ENCODE peak calls at places on chromosome 10, in nine cellular contexts. Y is cardiac muscle cell; H is uterus; O is neural progenitor cell; E is tibial artery; I is CD8-positive, alpha-beta T cell; V is ovary; Q is lung; Z is spleen. X is an unnamed sample. For H3K4me1 and H3K27me3, the result is how much of the 10 kb centered on the place peaks cover.

GRCh38 chr10:70435241-70436085 is 6.0 kb downstream of the NODAL start:
- DNase-seq in Y (no peak), H (no peak), Q (no peak), E (no peak), Z (no peak), O (no peak), I (no peak), V (no peak), X (no peak)

GRCh38 chr10:38228394-38228793 is 134.3 kb downstream of the ZNF37A start:
- DNase-seq in H (no peak), Q (no peak), Y (no peak), Z (no peak), V (no peak), O (no peak), I (no peak), E (no peak), X (no peak)

GRCh38 chr10:4704034-4704545 is 121.9 kb upstream of the AKR1E2 start:
- DNase-seq in V (no peak), I (no peak), Z (no peak), E (no peak), H (no peak), Y (no peak), O (no peak), Q (no peak), X (no peak)

GRCh38 chr10:79129361-79129997 is 60.7 kb downstream of the ZMIZ1 start:
- DNase-seq in H (peak), Z (no peak), I (no peak), E (no peak), O (peak), Y (peak), V (peak), Q (no peak), X (no peak)

GRCh38 chr10:5735119-5735518 is 50.5 kb downstream of the TASOR2 start:
- DNase-seq in E (no peak), H (no peak), I (no peak), Q (no peak), V (no peak), Y (no peak), Z (no peak), O (no peak), X (no peak)

GRCh38 chr10:76285012-76285411 is 853.6 kb downstream of the LRMDA start:
- DNase-seq in O (no peak), Q (no peak), Z (no peak), I (no peak), V (no peak), Y (no peak), E (no peak), H (no peak), X (no peak)

GRCh38 chr10:13099144-13099665 is 758 bp upstream of the OPTN start:
- DNase-seq in I (peak), O (peak), H (peak), E (no peak), Q (no peak), Z (no peak), Y (no peak), V (peak), X (no peak)

GRCh38 chr10:122321960-122322359 is 50.9 kb downstream of the BTBD16 start:
- DNase-seq in Z (no peak), I (no peak), Q (no peak), V (no peak), H (no peak), O (no peak), Y (no peak), E (no peak), X (no peak)

GRCh38 chr10:24849537-24850299 is 102.7 kb downstream of the PRTFDC1 start:
- DNase-seq in Q (no peak), O (peak), E (no peak), I (no peak), Z (no peak), V (no peak), Y (no peak), H (no peak), X (no peak)

GRCh38 chr10:33337335-33337854 is 2.9 kb upstream of the NRP1 start:
- DNase-seq in E (no peak), H (no peak), Q (no peak), V (peak), Y (peak), O (no peak), Z (no peak), I (no peak), X (peak)

GRCh38 chr10:46538723-46539426 is 17.6 kb downstream of the GPRIN2 start:
- DNase-seq in E (no peak), V (no peak), Z (no peak), Q (no peak), Y (no peak), O (no peak), H (no peak), I (no peak), X (no peak)

GRCh38 chr10:128892005-128892404 is 575.0 kb upstream of the MGMT start:
- DNase-seq in H (no peak), Q (no peak), I (no peak), O (no peak), Z (no peak), V (no peak), Y (no peak), E (no peak), X (no peak)

GRCh38 chr10:43322769-43323168 is 48.7 kb upstream of the FXYD4 start:
- DNase-seq in V (peak), Q (peak), Y (peak), I (peak), O (peak), E (peak), Z (peak), H (peak), X (peak)

GRCh38 chr10:77251297-77252013 is 386.2 kb downstream of the KCNMA1 start:
- DNase-seq in H (no peak), E (no peak), Z (no peak), O (peak), I (peak), V (no peak), Y (peak), Q (no peak), X (no peak)

GRCh38 chr10:88984525-88984924 is 6.1 kb upstream of the FAS start:
- DNase-seq in Y (no peak), Q (no peak), O (no peak), E (no peak), Z (no peak), H (no peak), V (no peak), I (no peak), X (no peak)

GRCh38 chr10:22340362-22341189 is 4.7 kb upstream of the SPAG6 start:
- DNase-seq in O (peak), Z (peak), I (no peak), H (peak), V (peak), Q (peak), Y (peak), E (peak), X (peak)

GRCh38 chr10:75097666-75098285 is 13.7 kb upstream of the SAMD8 start:
- DNase-seq in I (no peak), O (peak), E (no peak), V (no peak), H (no peak), Y (peak), Z (no peak), Q (no peak), X (no peak)

GRCh38 chr10:73865107-73865458 is 9.3 kb downstream of the CAMK2G start:
- DNase-seq in O (no peak), Y (no peak), I (no peak), H (no peak), Q (no peak), E (no peak), Z (no peak), V (no peak), X (no peak)

GRCh38 chr10:84525120-84525806 is 196.9 kb downstream of the CCSER2 start:
- DNase-seq in H (no peak), Z (no peak), E (no peak), O (no peak), V (no peak), Y (peak), Q (no peak), I (no peak), X (no peak)

GRCh38 chr10:120400601-120401000 is 56.4 kb upstream of the PLPP4 start:
- DNase-seq in Y (no peak), V (no peak), O (no peak), H (no peak), I (no peak), E (no peak), Q (no peak), Z (no peak), X (no peak)

GRCh38 chr10:131787961-131788360 is 112.8 kb upstream of the PPP2R2D start:
- DNase-seq in I (no peak), Q (no peak), Z (no peak), V (no peak), H (no peak), O (no peak), Y (no peak), E (peak), X (no peak)

GRCh38 chr10:31343551-31343950 is 24.5 kb downstream of the ZEB1 start:
- DNase-seq in I (no peak), Z (no peak), Y (no peak), H (no peak), Q (no peak), E (no peak), O (no peak), V (no peak), X (no peak)

GRCh38 chr10:42952931-42953683 is 123.8 kb upstream of the RET start:
- DNase-seq in I (no peak), E (peak), Y (no peak), Q (peak), V (no peak), H (peak), Z (peak), O (no peak), X (no peak)

GRCh38 chr10:64867501-64867962 is 1346.3 kb downstream of the REEP3 start:
- DNase-seq in V (no peak), E (no peak), I (no peak), O (no peak), Z (no peak), H (no peak), Y (no peak), Q (no peak), X (no peak)

GRCh38 chr10:30384791-30385201 is 35.7 kb upstream of the MTPAP start:
- DNase-seq in O (peak), H (no peak), Z (no peak), I (no peak), E (no peak), Y (peak), Q (no peak), V (no peak), X (no peak)

GRCh38 chr10:118584181-118584954 is 11.1 kb downstream of the PRLHR start:
- DNase-seq in Y (no peak), Q (no peak), H (peak), V (no peak), E (no peak), I (no peak), Z (no peak), O (no peak), X (no peak)

GRCh38 chr10:75397571-75397921 is 4.0 kb downstream of the ZNF503 start:
- DNase-seq in Y (peak), O (peak), Z (no peak), V (peak), Q (no peak), H (peak), I (no peak), E (no peak), X (peak)

GRCh38 chr10:63735305-63735704 is 214.1 kb downstream of the REEP3 start:
- DNase-seq in O (no peak), V (no peak), Z (no peak), H (no peak), Y (no peak), I (no peak), E (no peak), Q (no peak), X (no peak)

GRCh38 chr10:76899490-76899889 is 738.1 kb downstream of the KCNMA1 start:
- DNase-seq in H (no peak), Q (no peak), O (no peak), Y (no peak), V (no peak), Z (no peak), I (no peak), E (no peak), X (no peak)

GRCh38 chr10:122640921-122641320 is 58.7 kb downstream of the C10orf120 start:
- DNase-seq in V (no peak), H (no peak), E (peak), I (no peak), O (no peak), Q (no peak), Y (no peak), Z (peak), X (no peak)

GRCh38 chr10:120887482-120887881 is 36.3 kb downstream of the WDR11 start:
- DNase-seq in H (no peak), O (no peak), Q (no peak), I (no peak), E (no peak), V (no peak), Z (no peak), Y (no peak), X (no peak)

GRCh38 chr10:84693006-84693405 is 364.6 kb downstream of the CCSER2 start:
- DNase-seq in E (no peak), V (no peak), Q (no peak), Y (no peak), I (no peak), O (no peak), Z (no peak), H (no peak), X (no peak)

GRCh38 chr10:3099291-3100092 is 32.1 kb downstream of the PFKP start:
- DNase-seq in O (no peak), Q (no peak), V (no peak), Z (no peak), I (no peak), Y (no peak), E (peak), H (no peak), X (no peak)

GRCh38 chr10:28219241-28219640 is 83.6 kb downstream of the MPP7 start:
- DNase-seq in Z (no peak), H (no peak), Y (no peak), E (no peak), I (no peak), Q (no peak), O (no peak), V (no peak), X (no peak)

GRCh38 chr10:132554053-132554990 is 16.7 kb downstream of the INPP5A start:
- DNase-seq in H (no peak), V (no peak), Y (no peak), I (no peak), E (peak), O (no peak), Q (no peak), Z (peak), X (no peak)

GRCh38 chr10:113179270-113179669 is 229.2 kb downstream of the TCF7L2 start:
- DNase-seq in Z (no peak), E (no peak), Q (no peak), V (no peak), I (no peak), Y (no peak), O (no peak), H (no peak), X (peak)

GRCh38 chr10:49037187-49037586 is 78.1 kb downstream of the VSTM4 start:
- DNase-seq in Q (no peak), O (no peak), V (no peak), I (no peak), E (no peak), H (no peak), Z (no peak), Y (no peak), X (no peak)

GRCh38 chr10:101903827-101904520 is 60.4 kb upstream of the KCNIP2 start:
- DNase-seq in I (no peak), E (no peak), Q (no peak), Z (peak), H (no peak), Y (no peak), V (no peak), O (peak), X (no peak)
- H3K4me1 ChIP-seq in I (under half), E (under half), Q (under half), Z (under half), H (under half), Y (under half), V (under half), O (half or more), X (half or more)

DNA sequence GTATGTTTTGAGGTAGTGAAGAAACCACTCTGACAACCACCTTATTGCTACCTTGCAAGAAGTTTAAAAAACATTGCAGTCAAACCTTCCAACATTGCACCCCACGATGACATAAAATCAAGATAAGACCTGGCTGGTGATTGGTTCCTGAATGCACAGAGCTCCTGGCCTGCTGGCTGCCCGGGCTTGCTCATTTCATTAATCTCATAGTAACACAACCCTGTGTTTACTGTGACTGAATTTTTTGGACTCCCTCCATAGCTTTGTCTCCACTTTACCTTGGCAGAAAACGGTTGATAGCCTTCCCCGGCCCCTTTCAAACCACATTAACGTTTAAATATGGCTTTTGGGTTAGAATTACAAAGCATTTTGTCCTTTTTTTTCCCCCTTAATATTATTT is 27.5 kb downstream of the VWA2 start:
- DNase-seq in I (no peak), Z (no peak), O (no peak), E (no peak), Q (no peak), V (no peak), Y (no peak), H (no peak), X (no peak)
- H3K27ac ChIP-seq in I (no peak), Z (no peak), O (no peak), E (no peak), Q (no peak), V (no peak), Y (no peak), H (peak), X (peak)

DNA sequence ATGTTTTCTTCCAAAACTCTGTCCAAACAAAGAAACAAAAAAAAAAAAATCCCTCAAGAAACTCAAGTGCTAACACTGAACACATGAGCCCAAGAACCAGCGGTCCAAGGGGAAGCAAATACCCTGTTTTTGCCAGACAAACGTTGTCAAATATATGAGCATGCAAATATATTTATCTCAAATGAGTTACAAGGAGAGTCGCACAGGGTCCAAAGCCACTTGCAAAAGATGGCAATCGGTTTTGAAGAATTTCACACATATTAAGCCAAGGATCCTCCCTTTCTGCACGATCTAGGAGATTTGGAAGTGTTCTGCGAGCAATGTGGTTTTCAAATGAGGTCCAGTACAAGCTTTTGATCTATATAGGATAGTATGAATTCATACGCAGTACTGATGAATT is 23.2 kb upstream of the EMX2 start:
- DNase-seq in I (no peak), V (no peak), O (no peak), H (no peak), Q (no peak), Z (no peak), E (no peak), Y (no peak), X (no peak)
- H3K27me3 ChIP-seq in I (under half), V (under half), O (under half), H (under half), Q (under half), Z (half or more), E (under half), Y (half or more), X (half or more)

GRCh38 chr10:26451903-26452302 is 13.8 kb downstream of the APBB1IP start:
- DNase-seq in H (no peak), I (no peak), Z (no peak), Y (no peak), O (no peak), E (no peak), Q (no peak), V (no peak), X (no peak)
- H3K4me1 ChIP-seq in H (under half), I (half or more), Z (under half), Y (under half), O (under half), E (under half), Q (under half), V (under half), X (under half)

GRCh38 chr10:98361131-98361633 is 53.8 kb downstream of the PYROXD2 start:
- DNase-seq in Q (peak), Y (peak), Z (no peak), V (peak), H (peak), I (no peak), O (peak), E (peak), X (peak)
- H3K27ac ChIP-seq in Q (peak), Y (peak), Z (no peak), V (no peak), H (peak), I (no peak), O (no peak), E (peak), X (peak)

GRCh38 chr10:44806895-44807294 is 104.2 kb upstream of the TMEM72 start:
- DNase-seq in Z (no peak), H (no peak), V (no peak), E (no peak), I (no peak), O (no peak), Y (no peak), Q (no peak), X (no peak)
- H3K27me3 ChIP-seq in Z (under half), H (under half), V (under half), E (under half), I (under half), O (under half), Y (under half), Q (under half), X (under half)

GRCh38 chr10:58951087-58951486 is 225.4 kb upstream of the PHYHIPL start:
- DNase-seq in Z (no peak), Q (no peak), I (no peak), E (no peak), O (no peak), Y (no peak), V (no peak), H (no peak), X (no peak)
- H3K4me1 ChIP-seq in Z (under half), Q (under half), I (under half), E (under half), O (under half), Y (under half), V (under half), H (under half), X (under half)

X was measured in left ventricle myocardium inferior.